ENCODE peak calls at places on chromosome 9, in six cellular contexts. One of them, this sample, is unnamed.

GRCh38 chr9:1460143-1460769 is 410.1 kb downstream of the DMRT2 start:
- DNase-seq in activated CD4-positive, alpha-beta T cell treated with anti-CD3 and anti-CD28 coated beads, Interleukin-2, amount 50 U/mL, for 1 hour: no peak
- DNase-seq in left lung: no peak
- DNase-seq in NCI-H524: no peak
- DNase-seq in frontal cortex: no peak
- DNase-seq in posterior cingulate gyrus: no peak
- DNase-seq in this sample: no peak

GRCh38 chr9:100426532-100427365 is at the start of gene MSANTD3:
- DNase-seq in activated CD4-positive, alpha-beta T cell treated with anti-CD3 and anti-CD28 coated beads, Interleukin-2, amount 50 U/mL, for 1 hour: peak
- DNase-seq in left lung: peak
- DNase-seq in NCI-H524: peak
- DNase-seq in frontal cortex: peak
- DNase-seq in posterior cingulate gyrus: peak
- DNase-seq in this sample: peak

GRCh38 chr9:32431940-32432555 is 47.6 kb downstream of the ACO1 start:
- DNase-seq in activated CD4-positive, alpha-beta T cell treated with anti-CD3 and anti-CD28 coated beads, Interleukin-2, amount 50 U/mL, for 1 hour: peak
- DNase-seq in left lung: no peak
- DNase-seq in NCI-H524: peak
- DNase-seq in frontal cortex: no peak
- DNase-seq in posterior cingulate gyrus: peak
- DNase-seq in this sample: no peak

GRCh38 chr9:133188843-133189180 is 20.2 kb downstream of the OBP2B start:
- DNase-seq in activated CD4-positive, alpha-beta T cell treated with anti-CD3 and anti-CD28 coated beads, Interleukin-2, amount 50 U/mL, for 1 hour: no peak
- DNase-seq in left lung: no peak
- DNase-seq in NCI-H524: no peak
- DNase-seq in frontal cortex: no peak
- DNase-seq in posterior cingulate gyrus: peak
- DNase-seq in this sample: no peak

GRCh38 chr9:133573791-133574515 is 35.2 kb downstream of the FAM163B start:
- DNase-seq in activated CD4-positive, alpha-beta T cell treated with anti-CD3 and anti-CD28 coated beads, Interleukin-2, amount 50 U/mL, for 1 hour: no peak
- DNase-seq in left lung: peak
- DNase-seq in NCI-H524: no peak
- DNase-seq in frontal cortex: no peak
- DNase-seq in posterior cingulate gyrus: peak
- DNase-seq in this sample: no peak

GRCh38 chr9:131886839-131887238 is 147.0 kb upstream of the RAPGEF1 start:
- DNase-seq in activated CD4-positive, alpha-beta T cell treated with anti-CD3 and anti-CD28 coated beads, Interleukin-2, amount 50 U/mL, for 1 hour: no peak
- DNase-seq in left lung: no peak
- DNase-seq in NCI-H524: no peak
- DNase-seq in frontal cortex: no peak
- DNase-seq in posterior cingulate gyrus: no peak
- DNase-seq in this sample: no peak

GRCh38 chr9:114153761-114154596 is 1.4 kb upstream of the COL27A1 start:
- DNase-seq in activated CD4-positive, alpha-beta T cell treated with anti-CD3 and anti-CD28 coated beads, Interleukin-2, amount 50 U/mL, for 1 hour: no peak
- DNase-seq in left lung: no peak
- DNase-seq in NCI-H524: no peak
- DNase-seq in frontal cortex: no peak
- DNase-seq in posterior cingulate gyrus: no peak
- DNase-seq in this sample: no peak

GRCh38 chr9:133275105-133276000 is at the start of gene ABO:
- DNase-seq in activated CD4-positive, alpha-beta T cell treated with anti-CD3 and anti-CD28 coated beads, Interleukin-2, amount 50 U/mL, for 1 hour: no peak
- DNase-seq in left lung: peak
- DNase-seq in NCI-H524: no peak
- DNase-seq in frontal cortex: no peak
- DNase-seq in posterior cingulate gyrus: no peak
- DNase-seq in this sample: no peak

GRCh38 chr9:31243386-31243785 is 1141.1 kb upstream of the ACO1 start:
- DNase-seq in activated CD4-positive, alpha-beta T cell treated with anti-CD3 and anti-CD28 coated beads, Interleukin-2, amount 50 U/mL, for 1 hour: no peak
- DNase-seq in left lung: no peak
- DNase-seq in NCI-H524: no peak
- DNase-seq in frontal cortex: no peak
- DNase-seq in posterior cingulate gyrus: no peak
- DNase-seq in this sample: no peak

GRCh38 chr9:99677281-99677680 is 144.4 kb upstream of the NR4A3 start:
- DNase-seq in activated CD4-positive, alpha-beta T cell treated with anti-CD3 and anti-CD28 coated beads, Interleukin-2, amount 50 U/mL, for 1 hour: no peak
- DNase-seq in left lung: no peak
- DNase-seq in NCI-H524: no peak
- DNase-seq in frontal cortex: no peak
- DNase-seq in posterior cingulate gyrus: no peak
- DNase-seq in this sample: no peak